ENCODE peak calls at places on chromosome 14, in seven cellular contexts. I, R, Y, T, J, N and M are unnamed samples. For H3K4me1, the result is how much of the 10 kb centered on the place peaks cover.

GRCh38 chr14:99780690-99781089 is 12.5 kb upstream of the EML1 start:
- DNase-seq in R (no peak), T (no peak), N (no peak), J (no peak), I (no peak), Y (no peak), M (no peak)

GRCh38 chr14:55129428-55130193 is 559 bp downstream of the LGALS3 start:
- DNase-seq in T (peak), Y (peak), R (peak), J (no peak), N (peak), I (peak), M (peak)

GRCh38 chr14:72699852-72700257 is 194.0 kb downstream of the DPF3 start:
- DNase-seq in Y (peak), T (peak), R (no peak), I (peak), N (peak), J (no peak), M (peak)

GRCh38 chr14:99260652-99261551 is 11.1 kb downstream of the BCL11B start:
- DNase-seq in J (peak), R (no peak), T (no peak), Y (no peak), I (no peak), N (no peak), M (no peak)

GRCh38 chr14:91398707-91399106 is 18.9 kb downstream of the CCDC88C start:
- DNase-seq in N (no peak), Y (no peak), R (no peak), I (no peak), T (no peak), J (no peak), M (no peak)

GRCh38 chr14:32076278-32077080 is 625 bp upstream of the ARHGAP5 start:
- DNase-seq in R (peak), T (peak), I (peak), Y (peak), J (peak), N (peak), M (peak)

GRCh38 chr14:74065746-74066575 is 18.3 kb downstream of the ALDH6A1 start:
- DNase-seq in I (peak), T (no peak), N (no peak), R (no peak), Y (no peak), J (no peak), M (peak)

GRCh38 chr14:35534884-35535793 is 1.2 kb downstream of the INSM2 start:
- DNase-seq in N (peak), T (peak), Y (peak), I (peak), J (peak), R (peak), M (peak)

GRCh38 chr14:46344327-46344937 is 307.1 kb downstream of the RPL10L start:
- DNase-seq in J (peak), I (no peak), T (peak), Y (no peak), R (peak), N (no peak), M (peak)

GRCh38 chr14:89137514-89138163 is 279.4 kb downstream of the FOXN3 start:
- DNase-seq in Y (peak), R (no peak), I (peak), J (no peak), N (no peak), T (no peak), M (peak)

GRCh38 chr14:64706119-64706465 is 1.9 kb downstream of the PLEKHG3 start:
- DNase-seq in R (no peak), T (peak), N (no peak), I (no peak), J (no peak), Y (no peak), M (no peak)

GRCh38 chr14:64707661-64708060 is 3.4 kb downstream of the PLEKHG3 start:
- DNase-seq in T (peak), R (no peak), Y (no peak), I (peak), J (no peak), N (no peak), M (peak)

GRCh38 chr14:64705406-64706118 is 1.3 kb downstream of the PLEKHG3 start:
- DNase-seq in T (peak), R (no peak), N (peak), Y (no peak), J (no peak), I (no peak), M (peak)

GRCh38 chr14:64708148-64709004 is 4.2 kb downstream of the PLEKHG3 start:
- DNase-seq in N (no peak), I (peak), T (peak), R (peak), J (no peak), Y (peak), M (peak)

DNA sequence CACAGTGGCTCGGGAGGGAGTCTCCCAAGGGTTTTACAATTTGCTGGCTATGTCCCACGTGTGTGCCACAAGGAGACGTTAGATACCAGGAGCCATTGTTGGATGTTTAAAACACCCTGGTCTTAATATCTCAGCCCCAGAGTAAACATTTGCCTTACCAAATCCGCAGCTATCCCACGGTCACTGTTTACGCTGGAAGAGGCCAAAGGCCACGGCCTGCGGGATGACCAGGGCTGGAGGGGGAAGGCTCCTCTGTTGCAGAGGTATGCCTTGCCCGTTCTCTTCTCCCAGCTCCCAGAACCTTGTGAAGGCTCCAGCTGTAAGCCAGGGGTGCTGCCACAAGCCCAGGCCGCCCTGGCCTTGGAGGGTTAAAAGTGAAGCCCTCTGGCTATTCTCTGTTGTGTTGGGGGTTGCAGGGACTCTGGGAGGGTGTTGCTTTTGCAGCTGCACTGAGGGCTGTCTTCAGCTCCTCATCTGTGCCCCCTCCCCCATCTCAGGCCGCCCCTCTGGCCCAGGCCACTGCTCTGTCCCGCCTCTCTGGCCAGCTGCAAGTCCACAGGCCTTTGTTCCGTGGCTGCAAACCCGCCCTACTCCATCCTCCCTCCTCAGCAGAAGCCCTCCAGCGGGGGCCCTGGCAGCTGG is 2.4 kb downstream of the PLEKHG3 start:
- DNase-seq in N (no peak), I (no peak), Y (no peak), R (no peak), J (no peak), T (peak), M (no peak)
- H3K4me1 ChIP-seq in N (under half), I (under half), Y (under half), R (half or more), J (under half), T (under half), M (half or more)

DNA sequence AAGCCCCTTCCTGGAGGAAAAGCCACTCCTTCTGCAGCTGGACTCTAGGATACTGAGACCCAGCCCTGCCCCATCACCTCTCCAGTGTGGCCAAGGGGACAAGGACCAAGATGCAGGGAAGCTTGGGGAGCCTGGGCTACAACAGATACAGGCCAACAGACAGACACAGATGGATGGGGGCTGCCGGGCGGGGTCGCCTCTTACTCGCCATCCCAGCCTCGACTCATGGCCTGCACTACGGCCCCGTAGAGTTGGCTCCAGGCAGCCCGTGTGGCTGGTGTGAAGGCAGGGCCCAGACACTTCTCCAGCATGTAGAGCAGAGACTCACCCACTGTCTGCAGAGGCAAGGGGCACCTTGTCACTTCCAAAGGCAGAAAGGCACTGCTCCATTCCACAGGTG is 4.7 kb downstream of the NGB start:
- DNase-seq in Y (no peak), N (no peak), R (no peak), I (no peak), T (no peak), J (no peak), M (no peak)
- H3K4me1 ChIP-seq in Y (under half), N (under half), R (under half), I (under half), T (under half), J (under half), M (under half)

DNA sequence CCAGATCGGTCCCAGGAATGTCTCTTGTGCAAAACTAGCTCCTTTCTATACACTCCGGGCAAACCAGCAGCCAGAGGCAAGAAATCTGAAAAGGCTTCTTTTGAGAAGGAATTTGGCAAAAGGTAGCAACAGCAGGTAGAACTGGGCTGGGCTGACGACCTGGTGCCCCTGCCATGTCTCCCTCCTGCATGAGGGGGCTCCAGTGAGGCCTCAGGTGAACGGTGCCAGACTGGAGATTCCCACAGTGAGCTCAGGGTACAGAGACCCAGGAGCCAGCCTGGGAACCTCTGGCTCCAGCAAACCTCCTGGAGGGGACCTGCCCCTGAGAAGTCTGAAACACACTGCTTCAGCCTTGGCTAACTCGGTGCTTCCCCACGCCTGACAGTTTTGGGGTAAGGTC is 10.8 kb downstream of the ITPK1 start:
- DNase-seq in Y (no peak), N (no peak), T (peak), J (no peak), R (no peak), I (no peak), M (no peak)
- H3K4me1 ChIP-seq in Y (under half), N (under half), T (under half), J (under half), R (under half), I (under half), M (under half)

GRCh38 chr14:22388669-22389625 is 200.1 kb downstream of the DAD1 start:
- DNase-seq in Y (no peak), R (no peak), N (no peak), T (no peak), J (no peak), I (peak), M (peak)

GRCh38 chr14:22384167-22384549 is 204.9 kb downstream of the DAD1 start:
- DNase-seq in T (no peak), N (no peak), I (no peak), Y (no peak), R (no peak), J (no peak), M (no peak)

GRCh38 chr14:22387776-22388241 is 201.2 kb downstream of the DAD1 start:
- DNase-seq in N (no peak), T (no peak), I (no peak), Y (peak), R (no peak), J (no peak), M (no peak)

GRCh38 chr14:22384974-22385526 is 204.0 kb downstream of the DAD1 start:
- DNase-seq in J (no peak), N (no peak), Y (no peak), T (no peak), I (no peak), R (no peak), M (no peak)

DNA sequence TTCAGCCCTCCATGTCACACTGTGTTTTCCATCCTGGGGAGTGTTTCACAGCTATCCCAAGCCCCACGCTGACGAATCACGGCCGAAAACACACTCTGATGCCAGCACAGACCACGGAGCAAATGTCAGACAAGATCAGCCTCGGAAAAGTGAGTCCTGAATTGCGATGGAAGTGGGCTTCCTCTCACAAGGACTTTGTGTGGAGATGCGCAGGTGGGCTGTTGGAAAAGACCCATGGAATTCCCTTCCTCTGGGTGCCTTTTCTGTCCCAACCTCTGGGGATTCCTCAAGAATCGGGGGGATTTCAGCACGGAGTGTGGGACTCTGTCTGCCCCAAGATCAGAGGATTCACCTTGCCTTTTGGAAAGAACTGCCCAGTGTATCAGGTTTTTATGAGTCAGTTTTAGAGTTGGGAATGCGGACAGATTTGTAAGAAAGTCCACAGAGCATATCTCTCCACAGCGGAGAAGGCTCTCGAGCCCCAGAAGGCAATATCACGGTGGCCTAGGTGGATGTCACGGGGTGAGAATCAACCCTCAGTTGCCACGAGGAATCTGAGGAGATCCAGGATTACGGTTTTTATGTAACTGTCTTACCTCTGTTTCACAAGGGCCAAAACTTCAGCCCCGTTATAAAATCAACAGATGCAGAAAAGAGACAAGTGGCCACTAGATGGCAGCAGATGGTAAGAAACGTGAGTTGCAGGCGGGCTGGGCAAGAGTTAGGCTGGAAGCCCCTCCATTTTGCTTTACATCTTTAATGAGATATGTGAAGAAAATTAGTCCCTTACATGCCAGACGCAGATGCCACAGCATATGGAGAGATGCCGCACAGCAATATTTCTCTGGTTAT is 201.9 kb downstream of the DAD1 start:
- DNase-seq in Y (peak), J (peak), T (peak), I (peak), R (peak), N (peak), M (peak)
- H3K4me1 ChIP-seq in Y (under half), J (under half), T (under half), I (under half), R (under half), N (under half), M (under half)

GRCh38 chr14:68243441-68244010 is 423.9 kb downstream of the RAD51B start:
- DNase-seq in R (no peak), I (no peak), J (no peak), Y (no peak), T (no peak), N (no peak), M (no peak)
- H3K4me1 ChIP-seq in R (half or more), I (under half), J (under half), Y (under half), T (under half), N (under half), M (under half)

GRCh38 chr14:49980027-49980426 is 87.1 kb downstream of the ARF6 start:
- DNase-seq in T (no peak), R (no peak), Y (no peak), J (no peak), N (no peak), I (no peak), M (no peak)
- H3K4me1 ChIP-seq in T (under half), R (under half), Y (under half), J (under half), N (under half), I (under half), M (under half)

DNA sequence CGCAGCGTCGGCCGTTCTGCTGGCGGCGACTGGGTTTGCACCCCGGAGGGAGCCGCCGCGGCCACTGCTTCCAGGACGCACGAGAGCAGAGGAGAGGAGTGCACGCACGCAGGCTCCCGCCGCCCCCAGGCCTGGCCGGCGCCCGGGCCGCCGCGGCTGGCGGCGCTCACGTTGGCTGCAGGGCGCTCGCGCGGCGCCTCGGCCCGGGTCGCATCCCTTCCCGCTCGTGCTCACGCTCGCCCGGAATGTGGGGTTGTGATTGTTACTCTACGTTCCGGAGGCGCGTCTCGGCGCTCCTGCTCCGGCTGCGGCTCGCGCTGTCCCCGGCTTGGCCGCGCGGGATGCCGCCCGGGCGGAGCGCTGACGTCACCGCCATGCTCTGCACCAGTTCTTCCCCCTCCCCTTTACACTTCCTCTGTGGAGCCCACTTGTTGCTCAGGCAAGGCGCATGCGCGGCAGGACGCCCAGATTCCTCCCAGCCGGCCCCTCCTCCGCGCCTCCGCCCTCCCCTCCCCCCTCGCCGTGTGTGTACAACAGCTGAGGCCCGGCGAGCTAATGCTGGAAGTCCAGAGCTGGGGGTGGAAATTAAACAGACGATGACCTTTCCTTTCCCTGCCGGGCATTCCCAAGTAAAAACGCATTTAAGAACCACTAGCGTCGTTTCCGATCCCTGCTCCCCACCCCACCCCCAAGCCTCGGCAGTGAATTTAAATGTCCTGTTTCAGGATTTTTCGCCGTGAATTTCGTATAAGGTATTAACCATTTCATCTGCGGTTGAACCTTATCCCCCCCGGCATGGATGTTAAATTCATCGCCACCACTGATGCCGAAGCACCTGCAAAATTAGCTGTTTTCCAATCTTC is at the start of gene IRF2BPL:
- DNase-seq in T (peak), Y (peak), N (peak), J (peak), R (peak), I (peak), M (peak)
- H3K4me1 ChIP-seq in T (under half), Y (under half), N (under half), J (under half), R (under half), I (under half), M (under half)

DNA sequence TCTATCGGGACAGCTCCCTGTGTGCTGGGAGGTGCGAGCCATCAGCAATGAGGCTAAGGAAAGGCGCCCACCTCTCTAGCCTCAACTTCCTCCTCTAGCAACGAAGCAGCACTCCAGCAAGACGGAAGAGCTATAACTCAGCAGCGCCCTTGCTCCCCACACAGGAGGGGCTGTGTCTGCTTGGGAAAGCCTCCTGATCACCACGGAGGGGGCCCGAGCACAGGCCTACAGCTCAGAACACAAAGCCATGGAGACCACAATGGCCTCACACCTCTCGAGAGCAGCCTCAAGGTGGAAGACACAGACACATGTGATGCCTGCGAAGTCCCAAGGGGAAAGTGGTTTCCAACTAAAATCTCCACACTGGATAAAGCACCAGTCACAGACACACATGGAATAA is 60.4 kb downstream of the CDC42BPB start:
- DNase-seq in I (no peak), J (no peak), Y (peak), R (no peak), N (no peak), T (no peak), M (no peak)
- H3K4me1 ChIP-seq in I (under half), J (under half), Y (under half), R (under half), N (under half), T (under half), M (under half)

DNA sequence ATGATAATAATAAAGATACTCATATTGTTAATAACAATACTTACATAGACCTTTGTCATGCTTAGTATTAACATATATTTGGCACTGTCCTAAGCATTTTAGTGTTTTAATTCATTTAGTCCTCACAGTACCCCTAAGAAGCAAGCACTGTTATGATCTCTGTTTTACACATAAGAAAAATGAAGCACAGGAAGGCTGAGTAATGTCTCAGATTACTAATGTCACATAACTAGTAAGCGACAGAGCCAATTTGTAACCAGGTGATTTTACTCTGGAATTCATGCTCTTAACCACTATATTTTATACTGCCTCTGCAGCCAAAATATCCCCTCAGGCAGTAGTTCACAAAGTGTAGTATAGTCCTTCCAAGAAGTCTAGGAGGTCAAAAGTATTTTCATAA is 20.2 kb downstream of the TMEM253 start:
- DNase-seq in R (no peak), Y (no peak), T (no peak), J (no peak), I (no peak), N (no peak), M (no peak)
- H3K4me1 ChIP-seq in R (under half), Y (under half), T (under half), J (under half), I (under half), N (under half), M (under half)